ENCODE peak calls at places on chromosomes 1 and 21, in five cellular contexts. H is right cardiac atrium, V is psoas muscle, E is ACHN, S is EL. C is an unnamed sample.

GRCh38 chr1:29123871-29124365 is at the start of gene TMEM200B:
- DNase-seq in H (peak), V (no peak), E (peak), S (peak), C (peak)

GRCh38 chr1:14634497-14634896 is 36.0 kb downstream of the KAZN start:
- DNase-seq in H (no peak), V (no peak), E (no peak), S (no peak), C (no peak)

GRCh38 chr1:19035356-19036048 is 79.0 kb upstream of the IFFO2 start:
- DNase-seq in H (peak), V (no peak), E (no peak), S (no peak), C (no peak)

GRCh38 chr1:39711359-39712340 is 20.4 kb upstream of the HPCAL4 start:
- DNase-seq in H (no peak), V (no peak), E (no peak), S (no peak), C (no peak)

GRCh38 chr1:234212764-234213406 is 160.4 kb upstream of the COA6 start:
- DNase-seq in H (no peak), V (no peak), E (peak), S (peak), C (no peak)

GRCh38 chr21:45557611-45558043 is 15.4 kb upstream of the SLC19A1 start:
- DNase-seq in H (no peak), V (peak), E (no peak), S (no peak), C (no peak)

GRCh38 chr1:203273206-203273868 is 32.0 kb upstream of the BTG2 start:
- DNase-seq in H (peak), V (peak), E (peak), S (peak), C (peak)

GRCh38 chr1:5953386-5953785 is 38.8 kb downstream of the NPHP4 start:
- DNase-seq in H (no peak), V (no peak), E (no peak), S (no peak), C (no peak)

GRCh38 chr1:6785721-6786505 is 659 bp downstream of the CAMTA1 start:
- DNase-seq in H (peak), V (peak), E (peak), S (peak), C (peak)

GRCh38 chr1:205303247-205303888 is 18.2 kb downstream of the NUAK2 start:
- DNase-seq in H (no peak), V (no peak), E (no peak), S (no peak), C (no peak)

GRCh38 chr1:220300442-220301121 is 28.3 kb upstream of the RAB3GAP2 start:
- DNase-seq in H (peak), V (peak), E (peak), S (peak), C (peak)

GRCh38 chr1:243595527-243596206 is 254.4 kb downstream of the AKT3 start:
- DNase-seq in H (no peak), V (no peak), E (no peak), S (peak), C (no peak)

GRCh38 chr1:193013707-193014106 is 45.5 kb downstream of the UCHL5 start:
- DNase-seq in H (no peak), V (no peak), E (no peak), S (no peak), C (no peak)

GRCh38 chr1:197787056-197787455 is 11.8 kb upstream of the DENND1B start:
- DNase-seq in H (no peak), V (no peak), E (no peak), S (peak), C (no peak)

GRCh38 chr1:157978547-157979403 is 14.7 kb upstream of the KIRREL1 start:
- DNase-seq in H (peak), V (no peak), E (no peak), S (no peak), C (peak)

GRCh38 chr1:112358061-112358770 is 37.8 kb upstream of the CTTNBP2NL start:
- DNase-seq in H (no peak), V (no peak), E (no peak), S (no peak), C (no peak)

GRCh38 chr1:241527146-241527545 is 5.0 kb upstream of the KMO start:
- DNase-seq in H (no peak), V (no peak), E (no peak), S (no peak), C (no peak)

GRCh38 chr1:99749504-99749903 is 16.9 kb downstream of the FRRS1 start:
- DNase-seq in H (no peak), V (no peak), E (no peak), S (no peak), C (no peak)

GRCh38 chr1:207282049-207282448 is 39.4 kb upstream of the CD55 start:
- DNase-seq in H (no peak), V (no peak), E (no peak), S (peak), C (no peak)

GRCh38 chr1:42929434-42930177 is 29.1 kb downstream of the SLC2A1 start:
- DNase-seq in H (no peak), V (no peak), E (no peak), S (no peak), C (no peak)

GRCh38 chr1:9476790-9477463 is 62.3 kb upstream of the SLC25A33 start:
- DNase-seq in H (no peak), V (no peak), E (no peak), S (peak), C (no peak)

GRCh38 chr1:187641015-187641414 is 812.3 kb downstream of the PLA2G4A start:
- DNase-seq in H (no peak), V (no peak), E (no peak), S (no peak), C (no peak)

GRCh38 chr1:57637155-57637554 is 213.3 kb upstream of the DAB1 start:
- DNase-seq in H (no peak), V (no peak), E (no peak), S (peak), C (no peak)

GRCh38 chr1:221335161-221336101 is 406.5 kb downstream of the DUSP10 start:
- DNase-seq in H (no peak), V (peak), E (no peak), S (peak), C (peak)

GRCh38 chr1:180184041-180184440 is 29.4 kb downstream of the QSOX1 start:
- DNase-seq in H (no peak), V (no peak), E (no peak), S (no peak), C (no peak)

GRCh38 chr21:45000637-45001133 is 60.9 kb downstream of the SLX9 start:
- DNase-seq in H (peak), V (peak), E (no peak), S (no peak), C (no peak)

GRCh38 chr1:206507395-206508129 is at the start of gene RASSF5:
- DNase-seq in H (peak), V (peak), E (peak), S (peak), C (peak)

GRCh38 chr1:224751547-224752311 is 135.6 kb downstream of the CNIH3 start:
- DNase-seq in H (no peak), V (no peak), E (no peak), S (no peak), C (no peak)

GRCh38 chr1:113684153-113684541 is 75.1 kb downstream of the PHTF1 start:
- DNase-seq in H (peak), V (peak), E (no peak), S (peak), C (peak)

GRCh38 chr1:94037392-94038229 is 83.3 kb downstream of the ABCA4 start:
- DNase-seq in H (no peak), V (no peak), E (no peak), S (no peak), C (no peak)

GRCh38 chr1:175885247-175885646 is 141.9 kb upstream of the TNR start:
- DNase-seq in H (no peak), V (no peak), E (no peak), S (no peak), C (no peak)

GRCh38 chr1:187631984-187632383 is 803.2 kb downstream of the PLA2G4A start:
- DNase-seq in H (no peak), V (no peak), E (no peak), S (no peak), C (no peak)

GRCh38 chr1:41109316-41110263 is 88.1 kb upstream of the SLFNL1 start:
- DNase-seq in H (peak), V (no peak), E (peak), S (peak), C (peak)

GRCh38 chr1:189962171-189962570 is 515.5 kb downstream of the BRINP3 start:
- DNase-seq in H (no peak), V (no peak), E (no peak), S (peak), C (no peak)

GRCh38 chr21:35603471-35603870 is 456.9 kb downstream of the SETD4 start:
- DNase-seq in H (no peak), V (no peak), E (no peak), S (no peak), C (no peak)

GRCh38 chr1:14946567-14947285 is 206.8 kb upstream of the TMEM51 start:
- DNase-seq in H (no peak), V (no peak), E (peak), S (peak), C (no peak)

GRCh38 chr1:59759156-59759925 is 55.4 kb upstream of the HOOK1 start:
- DNase-seq in H (peak), V (peak), E (peak), S (peak), C (peak)

GRCh38 chr1:212232020-212232570 is 53.1 kb upstream of the PPP2R5A start:
- DNase-seq in H (no peak), V (no peak), E (no peak), S (no peak), C (no peak)

GRCh38 chr1:207964195-207964966 is 53.5 kb upstream of the CD34 start:
- DNase-seq in H (peak), V (no peak), E (no peak), S (peak), C (no peak)

C was measured in uterus.